ENCODE peak calls at places on chromosomes 11 and 22, in ten cellular contexts. F is GM23248, C is HepG2, Q is fibroblast of lung, K is neural progenitor cell, U is K562, L is GM23338, S is MM.1S, Y is astrocyte, A is A673. P is an unnamed sample.

GRCh38 chr11:134746609-134747008 is 334.6 kb upstream of the B3GAT1 start:
- DNase-seq in F (no peak), C (no peak), Q (no peak), K (no peak), U (no peak), L (no peak), S (no peak), Y (no peak), A (no peak), P (no peak)

GRCh38 chr11:8744423-8744822 is 61.8 kb downstream of the RPL27A start:
- DNase-seq in F (peak; percentile 42), C (no peak), Q (peak; percentile 56), K (no peak), U (no peak), L (no peak), S (no peak), Y (peak; percentile 44), A (no peak), P (no peak)

GRCh38 chr11:27770576-27770975 is 70.3 kb upstream of the BDNF start:
- DNase-seq in F (no peak), C (no peak), Q (peak; percentile 48), K (no peak), U (no peak), L (no peak), S (no peak), Y (peak; percentile 31), A (no peak), P (no peak)

GRCh38 chr11:78564037-78564888 is 10.4 kb downstream of the NARS2 start:
- DNase-seq in F (peak; percentile 73), C (peak; percentile 60), Q (peak; percentile 55), K (peak; percentile 72), U (peak; percentile 33), L (peak; percentile 84), S (peak; percentile 72), Y (peak; percentile 40), A (peak; percentile 86), P (peak; percentile 83)

GRCh38 chr11:13423372-13423771 is 39.6 kb downstream of the BTBD10 start:
- DNase-seq in F (no peak), C (no peak), Q (no peak), K (no peak), U (no peak), L (no peak), S (no peak), Y (no peak), A (no peak), P (no peak)

GRCh38 chr11:92978226-92979111 is 9.0 kb downstream of the MTNR1B start:
- DNase-seq in F (peak; percentile 59), C (no peak), Q (peak; percentile 48), K (no peak), U (peak; percentile 24), L (no peak), S (no peak), Y (no peak), A (peak; percentile 96), P (no peak)

GRCh38 chr11:16893456-16894076 is 120.6 kb downstream of the PLEKHA7 start:
- DNase-seq in F (no peak), C (no peak), Q (no peak), K (peak; percentile 61), U (no peak), L (peak; percentile 68), S (no peak), Y (no peak), A (no peak), P (no peak)

GRCh38 chr22:30872282-30873041 is 96.1 kb downstream of the MORC2 start:
- DNase-seq in F (no peak), C (no peak), Q (no peak), K (no peak), U (no peak), L (no peak), S (no peak), Y (no peak), A (peak; percentile 43), P (no peak)

GRCh38 chr22:21919526-21920307 is 32.9 kb downstream of the PPM1F start:
- DNase-seq in F (no peak), C (no peak), Q (no peak), K (peak; percentile 46), U (no peak), L (no peak), S (no peak), Y (no peak), A (no peak), P (no peak)

GRCh38 chr11:99366476-99366992 is 345.8 kb downstream of the CNTN5 start:
- DNase-seq in F (no peak), C (no peak), Q (no peak), K (no peak), U (no peak), L (no peak), S (no peak), Y (no peak), A (peak; percentile 61), P (no peak)

GRCh38 chr11:69202511-69203221 is 46.9 kb downstream of the SMIM38 start:
- DNase-seq in F (no peak), C (no peak), Q (no peak), K (no peak), U (no peak), L (no peak), S (no peak), Y (no peak), A (no peak), P (no peak)

GRCh38 chr11:131739243-131739882 is 368.9 kb downstream of the NTM start:
- DNase-seq in F (no peak), C (no peak), Q (no peak), K (peak; percentile 40), U (no peak), L (peak; percentile 47), S (no peak), Y (no peak), A (no peak), P (no peak)

GRCh38 chr22:22753526-22754267 is 109.3 kb downstream of the GGTLC2 start:
- DNase-seq in F (peak; percentile 56), C (peak; percentile 47), Q (peak; percentile 2), K (peak; percentile 70), U (peak; percentile 100), L (peak; percentile 86), S (peak; percentile 87), Y (no peak), A (peak; percentile 62), P (peak; percentile 13)

GRCh38 chr11:20156280-20156875 is 3.9 kb downstream of the DBX1 start:
- DNase-seq in F (no peak), C (no peak), Q (no peak), K (peak; percentile 80), U (peak; percentile 33), L (peak; percentile 90), S (no peak), Y (no peak), A (no peak), P (no peak)

GRCh38 chr11:104705475-104706195 is 192.6 kb downstream of the CASP12 start:
- DNase-seq in F (no peak), C (no peak), Q (peak; percentile 57), K (no peak), U (no peak), L (no peak), S (peak; percentile 96), Y (peak; percentile 38), A (peak; percentile 51), P (peak; percentile 63)

DNA sequence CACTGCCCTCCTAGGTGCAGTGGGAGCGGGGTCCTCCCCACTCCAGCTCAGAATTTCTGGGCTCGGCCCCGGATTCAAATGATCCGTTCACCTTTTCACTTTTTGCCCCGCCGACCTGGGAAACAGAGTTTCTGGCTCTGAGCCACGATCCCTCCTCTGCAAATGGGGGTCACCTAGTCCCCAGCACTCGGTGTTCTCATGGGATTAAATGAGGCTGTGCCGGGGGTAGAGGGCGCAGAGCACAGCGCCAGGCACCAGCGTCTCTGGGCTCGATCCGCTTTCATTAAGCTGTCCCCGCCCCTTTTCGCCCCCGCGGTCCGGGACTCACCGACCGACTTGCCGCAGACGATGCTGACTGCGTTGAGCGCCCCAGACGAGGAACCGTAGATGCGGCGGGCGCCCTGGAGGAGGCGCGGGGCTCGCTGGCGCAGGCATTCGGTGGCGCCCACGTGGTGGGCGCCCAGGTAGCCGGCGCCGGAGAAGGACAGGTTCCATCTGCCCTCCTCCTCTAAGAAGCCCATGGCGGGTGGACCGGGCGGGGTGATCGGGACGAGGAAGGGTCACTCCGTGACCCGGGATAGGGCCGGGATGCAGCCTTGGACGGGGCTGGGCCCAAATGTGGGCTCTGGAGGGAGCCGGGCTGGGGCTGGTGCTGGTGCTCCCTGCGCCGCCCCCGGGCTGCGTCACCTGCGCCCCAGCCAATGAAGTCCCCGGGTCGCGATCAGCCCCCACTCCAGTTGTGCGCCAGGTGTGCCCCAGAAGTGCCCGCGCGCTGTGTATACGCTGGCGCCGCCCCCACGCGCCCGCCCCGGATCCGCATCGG is at the start of gene PNPLA5:
- DNase-seq in F (peak; percentile 63), C (no peak), Q (peak; percentile 40), K (peak; percentile 66), U (peak; percentile 22), L (peak; percentile 90), S (no peak), Y (no peak), A (no peak), P (no peak)
- TF ChIP-seq EZH2 in F (peak; percentile 17), C (no peak), Q (no peak), K (peak; percentile 88), U (no peak), L (no peak), S (no peak), Y (peak; percentile 79), A (peak; percentile 86), P (peak; percentile 79)

GRCh38 chr11:120169981-120170698 is 32.2 kb upstream of the TRIM29 start:
- DNase-seq in F (no peak), C (no peak), Q (no peak), K (no peak), U (no peak), L (no peak), S (no peak), Y (no peak), A (no peak), P (no peak)
- TF ChIP-seq EZH2 in F (no peak), C (no peak), Q (no peak), K (no peak), U (no peak), L (no peak), S (no peak), Y (no peak), A (no peak), P (no peak)

GRCh38 chr11:45665206-45665932 is at the start of gene CHST1:
- DNase-seq in F (peak; percentile 60), C (no peak), Q (peak; percentile 32), K (peak; percentile 74), U (peak; percentile 78), L (peak; percentile 45), S (peak; percentile 36), Y (peak; percentile 2), A (peak; percentile 80), P (peak; percentile 51)
- TF ChIP-seq EZH2 in F (no peak), C (no peak), Q (peak; percentile 17), K (no peak), U (no peak), L (no peak), S (no peak), Y (no peak), A (no peak), P (no peak)

DNA sequence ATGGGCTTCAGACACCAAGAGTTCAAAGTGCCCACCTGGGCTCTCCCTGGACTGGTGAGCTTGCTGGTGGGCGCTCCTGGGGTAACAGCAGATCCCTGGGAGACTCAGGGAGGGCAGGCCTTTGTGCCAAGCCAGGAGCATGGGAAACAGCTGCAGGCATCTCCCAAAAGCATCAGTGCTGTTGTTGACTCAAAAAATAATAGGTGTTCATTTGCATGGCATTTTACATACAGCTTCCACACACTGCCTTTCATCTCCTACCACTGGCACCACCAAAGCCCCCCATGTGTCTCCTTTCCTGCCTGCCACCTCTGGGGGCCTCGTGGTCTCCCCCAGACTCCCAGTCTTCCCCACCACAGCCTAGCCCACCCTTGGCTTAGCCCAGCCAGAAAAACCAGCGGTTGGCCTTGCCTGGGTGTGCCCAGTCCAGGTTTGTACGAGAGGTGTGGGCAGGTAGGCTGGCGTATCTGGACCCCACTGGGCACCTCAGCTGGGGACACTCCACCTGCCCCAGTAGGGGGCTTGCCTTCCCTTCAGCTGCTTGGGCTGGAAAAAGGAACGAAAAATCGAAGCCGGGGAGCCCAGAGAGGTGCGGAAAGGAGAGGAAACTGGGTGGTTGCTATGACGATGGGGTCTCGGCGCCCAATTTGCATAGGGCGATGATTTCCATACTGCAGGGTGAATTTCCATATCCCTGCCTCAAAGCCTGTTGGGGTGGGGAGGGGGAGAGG is 15.0 kb downstream of the POU2F3 start:
- DNase-seq in F (no peak), C (no peak), Q (no peak), K (no peak), U (no peak), L (peak; percentile 91), S (no peak), Y (no peak), A (no peak), P (no peak)
- TF ChIP-seq EZH2 in F (no peak), C (no peak), Q (no peak), K (no peak), U (no peak), L (no peak), S (no peak), Y (no peak), A (no peak), P (peak; percentile 14)